ENCODE peak calls at places on chromosomes 5 and 9, in ten cellular contexts. One of them, this sample, is unnamed.
A peak's percentile ranks its signal among the peaks of the same experiment; 100 is the strongest.

GRCh38 chr5:164012376-164012775 is 507.0 kb downstream of the MAT2B start:
- DNase-seq in AG04450: no peak
- DNase-seq in fibroblast of villous mesenchyme: no peak
- DNase-seq in fibroblast of lung: peak; percentile 19
- DNase-seq in A673: no peak
- DNase-seq in IMR-90: peak; percentile 18
- DNase-seq in left ventricle myocardium inferior: no peak
- DNase-seq in testis: no peak
- DNase-seq in WERI-Rb-1: no peak
- DNase-seq in sigmoid colon: no peak
- DNase-seq in this sample: no peak

GRCh38 chr9:99235874-99236627 is 14.0 kb downstream of the SEC61B start:
- DNase-seq in AG04450: no peak
- DNase-seq in fibroblast of villous mesenchyme: no peak
- DNase-seq in fibroblast of lung: no peak
- DNase-seq in A673: no peak
- DNase-seq in IMR-90: no peak
- DNase-seq in left ventricle myocardium inferior: no peak
- DNase-seq in testis: no peak
- DNase-seq in WERI-Rb-1: no peak
- DNase-seq in sigmoid colon: no peak
- DNase-seq in this sample: no peak

GRCh38 chr5:124057161-124057814 is 545.3 kb downstream of the CSNK1G3 start:
- DNase-seq in AG04450: no peak
- DNase-seq in fibroblast of villous mesenchyme: no peak
- DNase-seq in fibroblast of lung: no peak
- DNase-seq in A673: no peak
- DNase-seq in IMR-90: no peak
- DNase-seq in left ventricle myocardium inferior: peak; percentile 19
- DNase-seq in testis: no peak
- DNase-seq in WERI-Rb-1: peak; percentile 14
- DNase-seq in sigmoid colon: peak; percentile 66
- DNase-seq in this sample: no peak

GRCh38 chr9:5909999-5910398 is 19.3 kb downstream of the MLANA start:
- DNase-seq in AG04450: no peak
- DNase-seq in fibroblast of villous mesenchyme: no peak
- DNase-seq in fibroblast of lung: peak; percentile 5
- DNase-seq in A673: no peak
- DNase-seq in IMR-90: peak; percentile 50
- DNase-seq in left ventricle myocardium inferior: no peak
- DNase-seq in testis: no peak
- DNase-seq in WERI-Rb-1: no peak
- DNase-seq in sigmoid colon: no peak
- DNase-seq in this sample: no peak

GRCh38 chr5:157735991-157736390 is 4.8 kb downstream of the THG1L start:
- DNase-seq in AG04450: no peak
- DNase-seq in fibroblast of villous mesenchyme: no peak
- DNase-seq in fibroblast of lung: no peak
- DNase-seq in A673: no peak
- DNase-seq in IMR-90: no peak
- DNase-seq in left ventricle myocardium inferior: no peak
- DNase-seq in testis: no peak
- DNase-seq in WERI-Rb-1: no peak
- DNase-seq in sigmoid colon: no peak
- DNase-seq in this sample: no peak

GRCh38 chr9:91536211-91536691 is 112.6 kb upstream of the NFIL3 start:
- DNase-seq in AG04450: peak; percentile 26
- DNase-seq in fibroblast of villous mesenchyme: peak; percentile 71
- DNase-seq in fibroblast of lung: peak; percentile 80
- DNase-seq in A673: no peak
- DNase-seq in IMR-90: peak; percentile 90
- DNase-seq in left ventricle myocardium inferior: no peak
- DNase-seq in testis: no peak
- DNase-seq in WERI-Rb-1: no peak
- DNase-seq in sigmoid colon: no peak
- DNase-seq in this sample: no peak

GRCh38 chr9:98905015-98905414 is 38.7 kb upstream of the COL15A1 start:
- DNase-seq in AG04450: no peak
- DNase-seq in fibroblast of villous mesenchyme: no peak
- DNase-seq in fibroblast of lung: no peak
- DNase-seq in A673: no peak
- DNase-seq in IMR-90: no peak
- DNase-seq in left ventricle myocardium inferior: no peak
- DNase-seq in testis: no peak
- DNase-seq in WERI-Rb-1: no peak
- DNase-seq in sigmoid colon: no peak
- DNase-seq in this sample: no peak

GRCh38 chr5:31846934-31847333 is 208.0 kb downstream of the PDZD2 start:
- DNase-seq in AG04450: no peak
- DNase-seq in fibroblast of villous mesenchyme: no peak
- DNase-seq in fibroblast of lung: no peak
- DNase-seq in A673: no peak
- DNase-seq in IMR-90: no peak
- DNase-seq in left ventricle myocardium inferior: no peak
- DNase-seq in testis: no peak
- DNase-seq in WERI-Rb-1: no peak
- DNase-seq in sigmoid colon: no peak
- DNase-seq in this sample: no peak

GRCh38 chr5:27328480-27328879 is 290.1 kb upstream of the CDH9 start:
- DNase-seq in AG04450: peak; percentile 45
- DNase-seq in fibroblast of villous mesenchyme: peak; percentile 44
- DNase-seq in fibroblast of lung: peak; percentile 72
- DNase-seq in A673: no peak
- DNase-seq in IMR-90: peak; percentile 93
- DNase-seq in left ventricle myocardium inferior: no peak
- DNase-seq in testis: no peak
- DNase-seq in WERI-Rb-1: no peak
- DNase-seq in sigmoid colon: no peak
- DNase-seq in this sample: no peak

GRCh38 chr9:111525056-111525977 is at the start of gene ZNF483:
- DNase-seq in AG04450: peak; percentile 32
- DNase-seq in fibroblast of villous mesenchyme: peak; percentile 75
- DNase-seq in fibroblast of lung: peak; percentile 77
- DNase-seq in A673: peak; percentile 84
- DNase-seq in IMR-90: peak; percentile 75
- DNase-seq in left ventricle myocardium inferior: peak; percentile 74
- DNase-seq in testis: peak; percentile 88
- DNase-seq in WERI-Rb-1: peak; percentile 95
- DNase-seq in sigmoid colon: peak; percentile 91
- DNase-seq in this sample: peak; percentile 91

GRCh38 chr5:81761970-81762369 is 11.1 kb upstream of the SSBP2 start:
- DNase-seq in AG04450: no peak
- DNase-seq in fibroblast of villous mesenchyme: no peak
- DNase-seq in fibroblast of lung: no peak
- DNase-seq in A673: no peak
- DNase-seq in IMR-90: no peak
- DNase-seq in left ventricle myocardium inferior: no peak
- DNase-seq in testis: no peak
- DNase-seq in WERI-Rb-1: no peak
- DNase-seq in sigmoid colon: no peak
- DNase-seq in this sample: no peak

GRCh38 chr5:39214912-39215709 is 4.3 kb downstream of the FYB1 start:
- DNase-seq in AG04450: no peak
- DNase-seq in fibroblast of villous mesenchyme: no peak
- DNase-seq in fibroblast of lung: no peak
- DNase-seq in A673: no peak
- DNase-seq in IMR-90: no peak
- DNase-seq in left ventricle myocardium inferior: no peak
- DNase-seq in testis: no peak
- DNase-seq in WERI-Rb-1: no peak
- DNase-seq in sigmoid colon: no peak
- DNase-seq in this sample: no peak

GRCh38 chr9:4815381-4815956 is 22.7 kb downstream of the RCL1 start:
- DNase-seq in AG04450: no peak
- DNase-seq in fibroblast of villous mesenchyme: no peak
- DNase-seq in fibroblast of lung: no peak
- DNase-seq in A673: no peak
- DNase-seq in IMR-90: no peak
- DNase-seq in left ventricle myocardium inferior: no peak
- DNase-seq in testis: no peak
- DNase-seq in WERI-Rb-1: no peak
- DNase-seq in sigmoid colon: no peak
- DNase-seq in this sample: peak; percentile 34

GRCh38 chr9:98045234-98046160 is 11.0 kb upstream of the NANS start:
- DNase-seq in AG04450: no peak
- DNase-seq in fibroblast of villous mesenchyme: no peak
- DNase-seq in fibroblast of lung: no peak
- DNase-seq in A673: no peak
- DNase-seq in IMR-90: no peak
- DNase-seq in left ventricle myocardium inferior: no peak
- DNase-seq in testis: no peak
- DNase-seq in WERI-Rb-1: no peak
- DNase-seq in sigmoid colon: no peak
- DNase-seq in this sample: no peak

GRCh38 chr5:89388872-89389271 is 505.9 kb upstream of the MEF2C start:
- DNase-seq in AG04450: no peak
- DNase-seq in fibroblast of villous mesenchyme: no peak
- DNase-seq in fibroblast of lung: no peak
- DNase-seq in A673: no peak
- DNase-seq in IMR-90: no peak
- DNase-seq in left ventricle myocardium inferior: no peak
- DNase-seq in testis: no peak
- DNase-seq in WERI-Rb-1: no peak
- DNase-seq in sigmoid colon: no peak
- DNase-seq in this sample: no peak

GRCh38 chr9:10268500-10269485 is 344.0 kb downstream of the PTPRD start:
- DNase-seq in AG04450: no peak
- DNase-seq in fibroblast of villous mesenchyme: peak; percentile 14
- DNase-seq in fibroblast of lung: peak; percentile 66
- DNase-seq in A673: peak; percentile 67
- DNase-seq in IMR-90: peak; percentile 12
- DNase-seq in left ventricle myocardium inferior: no peak
- DNase-seq in testis: peak; percentile 52
- DNase-seq in WERI-Rb-1: peak; percentile 59
- DNase-seq in sigmoid colon: no peak
- DNase-seq in this sample: peak; percentile 43

GRCh38 chr5:152164860-152165259 is 240.2 kb upstream of the GLRA1 start:
- DNase-seq in AG04450: no peak
- DNase-seq in fibroblast of villous mesenchyme: no peak
- DNase-seq in fibroblast of lung: no peak
- DNase-seq in A673: no peak
- DNase-seq in IMR-90: no peak
- DNase-seq in left ventricle myocardium inferior: no peak
- DNase-seq in testis: no peak
- DNase-seq in WERI-Rb-1: no peak
- DNase-seq in sigmoid colon: no peak
- DNase-seq in this sample: peak; percentile 37

GRCh38 chr5:143152445-143152844 is 251.0 kb downstream of the NR3C1 start:
- DNase-seq in AG04450: no peak
- DNase-seq in fibroblast of villous mesenchyme: no peak
- DNase-seq in fibroblast of lung: no peak
- DNase-seq in A673: no peak
- DNase-seq in IMR-90: no peak
- DNase-seq in left ventricle myocardium inferior: no peak
- DNase-seq in testis: no peak
- DNase-seq in WERI-Rb-1: no peak
- DNase-seq in sigmoid colon: no peak
- DNase-seq in this sample: no peak

GRCh38 chr5:143154495-143155375 is 248.8 kb downstream of the NR3C1 start:
- DNase-seq in AG04450: no peak
- DNase-seq in fibroblast of villous mesenchyme: no peak
- DNase-seq in fibroblast of lung: peak; percentile 53
- DNase-seq in A673: no peak
- DNase-seq in IMR-90: peak; percentile 42
- DNase-seq in left ventricle myocardium inferior: no peak
- DNase-seq in testis: no peak
- DNase-seq in WERI-Rb-1: no peak
- DNase-seq in sigmoid colon: no peak
- DNase-seq in this sample: no peak

GRCh38 chr5:143155445-143155844 is 248.0 kb downstream of the NR3C1 start:
- DNase-seq in AG04450: no peak
- DNase-seq in fibroblast of villous mesenchyme: no peak
- DNase-seq in fibroblast of lung: no peak
- DNase-seq in A673: no peak
- DNase-seq in IMR-90: no peak
- DNase-seq in left ventricle myocardium inferior: no peak
- DNase-seq in testis: no peak
- DNase-seq in WERI-Rb-1: no peak
- DNase-seq in sigmoid colon: no peak
- DNase-seq in this sample: no peak

GRCh38 chr5:143151056-143151455 is 252.4 kb downstream of the NR3C1 start:
- DNase-seq in AG04450: no peak
- DNase-seq in fibroblast of villous mesenchyme: no peak
- DNase-seq in fibroblast of lung: no peak
- DNase-seq in A673: no peak
- DNase-seq in IMR-90: no peak
- DNase-seq in left ventricle myocardium inferior: no peak
- DNase-seq in testis: no peak
- DNase-seq in WERI-Rb-1: no peak
- DNase-seq in sigmoid colon: no peak
- DNase-seq in this sample: no peak

GRCh38 chr5:143153332-143154119 is 250.0 kb downstream of the NR3C1 start:
- DNase-seq in AG04450: peak; percentile 81
- DNase-seq in fibroblast of villous mesenchyme: peak; percentile 90
- DNase-seq in fibroblast of lung: peak; percentile 97
- DNase-seq in A673: no peak
- DNase-seq in IMR-90: peak; percentile 97
- DNase-seq in left ventricle myocardium inferior: peak; percentile 74
- DNase-seq in testis: peak; percentile 80
- DNase-seq in WERI-Rb-1: no peak
- DNase-seq in sigmoid colon: peak; percentile 93
- DNase-seq in this sample: no peak
- H3K4me3 ChIP-seq in AG04450: no peak overlapping the region
- H3K4me3 ChIP-seq in fibroblast of villous mesenchyme: no peak overlapping the region
- H3K4me3 ChIP-seq in fibroblast of lung: no peak overlapping the region
- H3K4me3 ChIP-seq in A673: no peak overlapping the region
- H3K4me3 ChIP-seq in IMR-90: no peak overlapping the region
- H3K4me3 ChIP-seq in left ventricle myocardium inferior: no peak overlapping the region
- H3K4me3 ChIP-seq in testis: no peak overlapping the region
- H3K4me3 ChIP-seq in WERI-Rb-1: no peak overlapping the region
- H3K4me3 ChIP-seq in sigmoid colon: no peak overlapping the region
- H3K4me3 ChIP-seq in this sample: no peak overlapping the region

GRCh38 chr5:174680901-174681565 is 43.3 kb upstream of the MSX2 start:
- DNase-seq in AG04450: no peak
- DNase-seq in fibroblast of villous mesenchyme: no peak
- DNase-seq in fibroblast of lung: no peak
- DNase-seq in A673: no peak
- DNase-seq in IMR-90: no peak
- DNase-seq in left ventricle myocardium inferior: no peak
- DNase-seq in testis: no peak
- DNase-seq in WERI-Rb-1: no peak
- DNase-seq in sigmoid colon: no peak
- DNase-seq in this sample: no peak
- H3K4me3 ChIP-seq in AG04450: no peak overlapping the region
- H3K4me3 ChIP-seq in fibroblast of villous mesenchyme: no peak overlapping the region
- H3K4me3 ChIP-seq in fibroblast of lung: no peak overlapping the region
- H3K4me3 ChIP-seq in A673: no peak overlapping the region
- H3K4me3 ChIP-seq in IMR-90: no peak overlapping the region
- H3K4me3 ChIP-seq in left ventricle myocardium inferior: no peak overlapping the region
- H3K4me3 ChIP-seq in testis: no peak overlapping the region
- H3K4me3 ChIP-seq in WERI-Rb-1: no peak overlapping the region
- H3K4me3 ChIP-seq in sigmoid colon: no peak overlapping the region
- H3K4me3 ChIP-seq in this sample: no peak overlapping the region

GRCh38 chr9:114805670-114806551 is at the start of gene TNFSF15:
- DNase-seq in AG04450: no peak
- DNase-seq in fibroblast of villous mesenchyme: peak; percentile 78
- DNase-seq in fibroblast of lung: peak; percentile 15
- DNase-seq in A673: no peak
- DNase-seq in IMR-90: peak; percentile 44
- DNase-seq in left ventricle myocardium inferior: no peak
- DNase-seq in testis: no peak
- DNase-seq in WERI-Rb-1: peak; percentile 22
- DNase-seq in sigmoid colon: peak; percentile 63
- DNase-seq in this sample: peak; percentile 49
- H3K4me3 ChIP-seq in AG04450: peak within 1 kb of the TSS; percentile 53
- H3K4me3 ChIP-seq in fibroblast of villous mesenchyme: peak within 1 kb of the TSS; percentile 53
- H3K4me3 ChIP-seq in fibroblast of lung: no peak within 1 kb of the TSS
- H3K4me3 ChIP-seq in A673: no peak within 1 kb of the TSS
- H3K4me3 ChIP-seq in IMR-90: no peak within 1 kb of the TSS
- H3K4me3 ChIP-seq in left ventricle myocardium inferior: no peak within 1 kb of the TSS
- H3K4me3 ChIP-seq in testis: no peak within 1 kb of the TSS
- H3K4me3 ChIP-seq in WERI-Rb-1: no peak within 1 kb of the TSS
- H3K4me3 ChIP-seq in sigmoid colon: peak within 1 kb of the TSS; percentile 28
- H3K4me3 ChIP-seq in this sample: no peak within 1 kb of the TSS

GRCh38 chr5:66881475-66882161 is 285.4 kb downstream of the MAST4 start:
- DNase-seq in AG04450: no peak
- DNase-seq in fibroblast of villous mesenchyme: no peak
- DNase-seq in fibroblast of lung: peak; percentile 69
- DNase-seq in A673: no peak
- DNase-seq in IMR-90: peak; percentile 33
- DNase-seq in left ventricle myocardium inferior: no peak
- DNase-seq in testis: no peak
- DNase-seq in WERI-Rb-1: no peak
- DNase-seq in sigmoid colon: no peak
- DNase-seq in this sample: no peak
- H3K4me3 ChIP-seq in AG04450: no peak overlapping the region
- H3K4me3 ChIP-seq in fibroblast of villous mesenchyme: no peak overlapping the region
- H3K4me3 ChIP-seq in fibroblast of lung: no peak overlapping the region
- H3K4me3 ChIP-seq in A673: no peak overlapping the region
- H3K4me3 ChIP-seq in IMR-90: no peak overlapping the region
- H3K4me3 ChIP-seq in left ventricle myocardium inferior: no peak overlapping the region
- H3K4me3 ChIP-seq in testis: no peak overlapping the region
- H3K4me3 ChIP-seq in WERI-Rb-1: no peak overlapping the region
- H3K4me3 ChIP-seq in sigmoid colon: no peak overlapping the region
- H3K4me3 ChIP-seq in this sample: no peak overlapping the region

This sample was measured in H7.